ENCODE peak calls at places on chromosomes 4 and X, in five cellular contexts. Z is PC-9, W is GM23338, M is GM23248, T is neural progenitor cell. Y is an unnamed sample.

GRCh38 chr4:105709081-105709450 is 482 bp downstream of the GSTCD start:
- DNase-seq in Z (no peak), M (peak; percentile 57), W (peak; percentile 59), T (peak; percentile 61), Y (peak; percentile 8)

GRCh38 chr4:160826339-160826679 is 1337.5 kb downstream of the FSTL5 start:
- DNase-seq in W (no peak), M (no peak), T (no peak), Z (no peak), Y (no peak)

GRCh38 chr4:47031011-47031678 is at the start of gene GABRB1:
- DNase-seq in Z (no peak), W (peak; percentile 76), M (peak; percentile 39), T (peak; percentile 81), Y (no peak)

GRCh38 chr4:175953960-175954521 is 111.6 kb upstream of the WDR17 start:
- DNase-seq in M (no peak), Z (no peak), W (peak; percentile 57), T (peak; percentile 4), Y (peak; percentile 35)

GRCh38 chr4:172726001-172726423 is 442.6 kb upstream of the GALNT7 start:
- DNase-seq in Z (no peak), M (peak; percentile 48), W (no peak), T (peak; percentile 30), Y (peak; percentile 67)

GRCh38 chr4:114115526-114115925 is 136.1 kb upstream of the ARSJ start:
- DNase-seq in Z (no peak), M (no peak), T (no peak), W (no peak), Y (no peak)

GRCh38 chr4:56388311-56388710 is 1.0 kb upstream of the AASDH start:
- DNase-seq in Z (no peak), M (peak; percentile 39), T (no peak), W (peak; percentile 11), Y (peak; percentile 22)

GRCh38 chrX:42396136-42396535 is 381.8 kb downstream of the PPP1R2C start:
- DNase-seq in W (no peak), M (no peak), T (no peak), Z (no peak), Y (no peak)

GRCh38 chrX:22081475-22082092 is 49.5 kb downstream of the PHEX start:
- DNase-seq in T (peak; percentile 67), W (peak; percentile 78), M (peak; percentile 67), Z (no peak), Y (peak; percentile 75)

GRCh38 chr4:46931981-46932380 is 22.9 kb upstream of the COX7B2 start:
- DNase-seq in M (peak; percentile 37), Z (no peak), T (peak; percentile 58), W (peak; percentile 75), Y (peak; percentile 41)

GRCh38 chr4:182240161-182241130 is 2.8 kb upstream of the TENM3 start:
- DNase-seq in W (peak; percentile 43), M (peak; percentile 32), Z (no peak), T (peak; percentile 26), Y (no peak)

GRCh38 chrX:153647461-153648357 is 706 bp downstream of the DUSP9 start:
- DNase-seq in Z (no peak), W (no peak), M (peak; percentile 13), T (peak; percentile 47), Y (no peak)
- TF ChIP-seq EZH2 in Z (no peak), W (no peak), M (no peak), T (peak; percentile 85), Y (no peak)

GRCh38 chr4:188032583-188032982 is 37.0 kb downstream of the ZFP42 start:
- DNase-seq in T (peak; percentile 76), M (no peak), W (peak; percentile 84), Z (no peak), Y (no peak)
- H3K4me2 ChIP-seq in T (peak overlapping the region; percentile 81), M (no peak overlapping the region), W (peak overlapping the region; percentile 72), Z (no peak overlapping the region), Y (no peak overlapping the region)

GRCh38 chrX:154355776-154356140 is 18.7 kb downstream of the FLNA start:
- DNase-seq in T (no peak), Z (no peak), W (no peak), M (no peak), Y (no peak)
- H3F3A ChIP-seq in T (no peaks in the 10 kb centered on the region), Z (no peaks in the 10 kb centered on the region), W (peaks cover 6% of the 10 kb centered on the region), M (peaks cover 14% of the 10 kb centered on the region), Y (no peaks in the 10 kb centered on the region)

GRCh38 chr4:78057135-78057599 is at the start of gene FRAS1:
- DNase-seq in M (peak; percentile 69), Z (no peak), W (peak; percentile 78), T (peak; percentile 87), Y (peak; percentile 13)
- TF ChIP-seq EZH2 in M (no peak), Z (no peak), W (no peak), T (no peak), Y (no peak)

GRCh38 chr4:168575473-168575872 is 78.6 kb downstream of the PALLD start:
- DNase-seq in M (no peak), Z (no peak), T (no peak), W (no peak), Y (no peak)
- H3K4me2 ChIP-seq in M (no peak overlapping the region), Z (no peak overlapping the region), T (no peak overlapping the region), W (no peak overlapping the region), Y (no peak overlapping the region)

DNA sequence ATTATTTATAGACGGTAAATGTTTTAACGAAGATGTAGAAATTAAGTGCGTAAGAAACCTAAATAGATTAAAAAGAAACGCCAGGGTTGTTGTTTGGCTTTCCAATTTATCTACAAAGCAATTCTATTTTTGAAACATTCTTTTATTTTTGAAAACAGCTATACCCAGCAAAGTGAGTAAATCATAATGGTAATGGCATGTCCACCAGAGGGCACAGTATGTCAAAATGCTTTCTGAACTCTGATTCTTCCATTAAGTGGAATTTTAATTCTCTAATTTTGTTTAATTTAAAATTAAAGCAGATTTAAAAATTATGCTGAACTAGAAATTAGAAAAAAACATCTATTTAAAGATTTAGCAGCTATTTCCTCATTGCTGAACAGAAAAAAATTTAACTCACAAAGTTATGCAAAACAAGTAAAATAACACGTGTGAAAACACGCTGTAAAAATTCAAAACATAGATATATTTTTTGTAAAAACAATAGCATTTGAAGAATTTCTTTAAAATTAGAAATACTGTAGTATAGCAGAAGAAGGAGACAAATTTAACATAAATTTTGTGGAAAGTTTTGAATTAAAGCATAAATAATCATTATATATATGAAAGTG is 26.5 kb downstream of the RASSF6 start:
- DNase-seq in W (peak; percentile 43), M (peak; percentile 63), T (peak; percentile 27), Z (no peak), Y (peak; percentile 76)
- H3F3A ChIP-seq in W (no peaks in the 10 kb centered on the region), M (peaks cover 12% of the 10 kb centered on the region), T (peaks cover 8% of the 10 kb centered on the region), Z (no peaks in the 10 kb centered on the region), Y (no peaks in the 10 kb centered on the region)

Y was measured in PC-3.